ENCODE peak calls at places on chromosome 15, in four cellular contexts. Q, N, V and A are unnamed samples.

GRCh38 chr15:28125673-28126651 is 26.8 kb upstream of the OCA2 start:
- DNase-seq in N (peak; percentile 33), Q (peak; percentile 78), V (peak; percentile 30), A (no peak)

GRCh38 chr15:58077427-58077826 is 11.9 kb upstream of the ALDH1A2 start:
- DNase-seq in Q (peak; percentile 36), N (no peak), V (peak; percentile 4), A (no peak)

GRCh38 chr15:88993662-88994061 is 80.5 kb upstream of the MFGE8 start:
- DNase-seq in Q (no peak), V (no peak), N (no peak), A (no peak)

GRCh38 chr15:68415061-68415460 is 16.9 kb downstream of the ITGA11 start:
- DNase-seq in V (no peak), N (no peak), Q (no peak), A (peak; percentile 22)

GRCh38 chr15:25417604-25418003 is 21.2 kb downstream of the UBE3A start:
- DNase-seq in N (no peak), Q (no peak), V (no peak), A (no peak)

GRCh38 chr15:81297580-81298575 is 26.1 kb downstream of the STARD5 start:
- DNase-seq in V (no peak), N (no peak), Q (no peak), A (peak; percentile 67)

GRCh38 chr15:59376735-59377134 is 4.1 kb upstream of the MYO1E start:
- DNase-seq in Q (no peak), N (no peak), V (no peak), A (no peak)

GRCh38 chr15:70156781-70157261 is 59.1 kb upstream of the TLE3 start:
- DNase-seq in N (no peak), Q (no peak), V (no peak), A (no peak)

GRCh38 chr15:72907733-72908132 is 124.2 kb upstream of the ADPGK start:
- DNase-seq in N (no peak), Q (peak; percentile 95), V (no peak), A (no peak)

GRCh38 chr15:40850576-40851112 is 6.8 kb downstream of the SPINT1 start:
- DNase-seq in V (no peak), Q (no peak), N (no peak), A (no peak)

GRCh38 chr15:31265871-31266711 is 60.5 kb upstream of the KLF13 start:
- DNase-seq in V (no peak), Q (no peak), N (no peak), A (peak; percentile 82)

GRCh38 chr15:51775967-51776816 is 24.8 kb downstream of the TMOD2 start:
- DNase-seq in V (peak; percentile 42), N (peak; percentile 71), Q (peak; percentile 60), A (no peak)

GRCh38 chr15:89621547-89621946 is 33.7 kb downstream of the KIF7 start:
- DNase-seq in N (no peak), Q (no peak), V (no peak), A (no peak)

GRCh38 chr15:32774022-32774421 is 56.2 kb downstream of the GREM1 start:
- DNase-seq in V (peak; percentile 92), N (no peak), Q (no peak), A (no peak)

GRCh38 chr15:93037341-93038063 is 51.5 kb downstream of the RGMA start:
- DNase-seq in V (no peak), N (no peak), Q (peak; percentile 25), A (peak; percentile 83)

GRCh38 chr15:75067123-75067854 is 43.9 kb downstream of the PPCDC start:
- DNase-seq in Q (no peak), V (peak; percentile 94), N (no peak), A (peak; percentile 76)